ENCODE peak calls at places on chromosomes 1 and 21, in five cellular contexts. O is NCI-H345; V is ELR; I is transverse colon; U is stimulated activated CD4-positive, alpha-beta T cell treated with anti-CD3 and anti-CD28 coated beads, Interleukin-4, amount 100 ng/mL, for 24 hours. J is an unnamed sample.

GRCh38 chr1:62407398-62408009 is 29.3 kb upstream of the USP1 start:
- DNase-seq in O (peak), V (peak), I (no peak), U (peak), J (peak)

GRCh38 chr1:66607458-66607857 is 73.5 kb downstream of the SGIP1 start:
- DNase-seq in O (no peak), V (no peak), I (no peak), U (no peak), J (no peak)

GRCh38 chr1:156268336-156268735 is 14.3 kb downstream of the SMG5 start:
- DNase-seq in O (no peak), V (peak), I (no peak), U (no peak), J (no peak)

GRCh38 chr1:56469640-56470371 is 109.6 kb downstream of the PLPP3 start:
- DNase-seq in O (no peak), V (peak), I (no peak), U (no peak), J (no peak)

GRCh38 chr1:43570784-43571183 is 40.1 kb downstream of the PTPRF start:
- DNase-seq in O (no peak), V (no peak), I (no peak), U (no peak), J (no peak)

GRCh38 chr1:10575616-10576015 is 100.9 kb downstream of the PEX14 start:
- DNase-seq in O (no peak), V (peak), I (no peak), U (no peak), J (no peak)

GRCh38 chr1:207352560-207352959 is 31.1 kb downstream of the CD55 start:
- DNase-seq in O (no peak), V (no peak), I (no peak), U (no peak), J (no peak)

GRCh38 chr21:29238967-29239289 is 59.8 kb upstream of the BACH1 start:
- DNase-seq in O (no peak), V (no peak), I (no peak), U (no peak), J (no peak)

GRCh38 chr21:32134441-32135159 is 144.2 kb downstream of the MIS18A start:
- DNase-seq in O (no peak), V (no peak), I (no peak), U (no peak), J (no peak)

GRCh38 chr1:207821464-207822045 is 69.7 kb downstream of the CD46 start:
- DNase-seq in O (no peak), V (no peak), I (no peak), U (no peak), J (no peak)

GRCh38 chr1:88890790-88891317 is 513 bp downstream of the GTF2B start:
- DNase-seq in O (peak), V (peak), I (peak), U (peak), J (peak)

GRCh38 chr1:13593511-13594131 is 10.0 kb downstream of the PDPN start:
- DNase-seq in O (no peak), V (no peak), I (peak), U (no peak), J (no peak)